ENCODE peak calls at places on chromosomes 1 and 21, in ten cellular contexts. One of them, this sample, is unnamed.
A peak's percentile ranks its signal among the peaks of the same experiment; 100 is the strongest.

GRCh38 chr1:6267686-6268281 is 6.9 kb upstream of the GPR153 start:
- DNase-seq in breast epithelium: no peak
- DNase-seq in cardiac muscle cell: no peak
- DNase-seq in osteoblast: no peak
- DNase-seq in dorsolateral prefrontal cortex: no peak
- DNase-seq in AG04450: no peak
- DNase-seq in naive thymus-derived CD4-positive, alpha-beta T cell: no peak
- DNase-seq in fibroblast of lung: peak; percentile 61
- DNase-seq in neuronal stem cell: no peak
- DNase-seq in heart left ventricle: no peak
- DNase-seq in this sample: no peak

GRCh38 chr1:45913925-45914501 is 110.6 kb downstream of the MAST2 start:
- DNase-seq in breast epithelium: no peak
- DNase-seq in cardiac muscle cell: peak; percentile 16
- DNase-seq in osteoblast: no peak
- DNase-seq in dorsolateral prefrontal cortex: no peak
- DNase-seq in AG04450: no peak
- DNase-seq in naive thymus-derived CD4-positive, alpha-beta T cell: no peak
- DNase-seq in fibroblast of lung: peak; percentile 20
- DNase-seq in neuronal stem cell: no peak
- DNase-seq in heart left ventricle: no peak
- DNase-seq in this sample: no peak

GRCh38 chr1:33228935-33229487 is 27.3 kb upstream of the ZNF362 start:
- DNase-seq in breast epithelium: no peak
- DNase-seq in cardiac muscle cell: no peak
- DNase-seq in osteoblast: peak; percentile 89
- DNase-seq in dorsolateral prefrontal cortex: no peak
- DNase-seq in AG04450: peak; percentile 83
- DNase-seq in naive thymus-derived CD4-positive, alpha-beta T cell: no peak
- DNase-seq in fibroblast of lung: peak; percentile 86
- DNase-seq in neuronal stem cell: no peak
- DNase-seq in heart left ventricle: no peak
- DNase-seq in this sample: no peak

GRCh38 chr1:12387641-12388040 is 157.8 kb downstream of the VPS13D start:
- DNase-seq in breast epithelium: no peak
- DNase-seq in cardiac muscle cell: no peak
- DNase-seq in osteoblast: no peak
- DNase-seq in dorsolateral prefrontal cortex: no peak
- DNase-seq in AG04450: no peak
- DNase-seq in naive thymus-derived CD4-positive, alpha-beta T cell: no peak
- DNase-seq in fibroblast of lung: peak; percentile 18
- DNase-seq in neuronal stem cell: no peak
- DNase-seq in heart left ventricle: no peak
- DNase-seq in this sample: no peak

GRCh38 chr1:23354260-23354659 is 10.2 kb upstream of the HNRNPR start:
- DNase-seq in breast epithelium: no peak
- DNase-seq in cardiac muscle cell: no peak
- DNase-seq in osteoblast: no peak
- DNase-seq in dorsolateral prefrontal cortex: no peak
- DNase-seq in AG04450: no peak
- DNase-seq in naive thymus-derived CD4-positive, alpha-beta T cell: no peak
- DNase-seq in fibroblast of lung: no peak
- DNase-seq in neuronal stem cell: no peak
- DNase-seq in heart left ventricle: no peak
- DNase-seq in this sample: no peak

GRCh38 chr1:9128161-9128519 is 762 bp downstream of the GPR157 start:
- DNase-seq in breast epithelium: peak; percentile 62
- DNase-seq in cardiac muscle cell: peak; percentile 50
- DNase-seq in osteoblast: peak; percentile 89
- DNase-seq in dorsolateral prefrontal cortex: no peak
- DNase-seq in AG04450: no peak
- DNase-seq in naive thymus-derived CD4-positive, alpha-beta T cell: no peak
- DNase-seq in fibroblast of lung: no peak
- DNase-seq in neuronal stem cell: no peak
- DNase-seq in heart left ventricle: no peak
- DNase-seq in this sample: peak; percentile 77

GRCh38 chr1:41943717-41944116 is 25.0 kb upstream of the HIVEP3 start:
- DNase-seq in breast epithelium: no peak
- DNase-seq in cardiac muscle cell: no peak
- DNase-seq in osteoblast: no peak
- DNase-seq in dorsolateral prefrontal cortex: no peak
- DNase-seq in AG04450: no peak
- DNase-seq in naive thymus-derived CD4-positive, alpha-beta T cell: no peak
- DNase-seq in fibroblast of lung: no peak
- DNase-seq in neuronal stem cell: no peak
- DNase-seq in heart left ventricle: no peak
- DNase-seq in this sample: no peak

GRCh38 chr1:44305962-44306422 is 49.1 kb downstream of the ERI3 start:
- DNase-seq in breast epithelium: no peak
- DNase-seq in cardiac muscle cell: no peak
- DNase-seq in osteoblast: no peak
- DNase-seq in dorsolateral prefrontal cortex: no peak
- DNase-seq in AG04450: no peak
- DNase-seq in naive thymus-derived CD4-positive, alpha-beta T cell: peak; percentile 66
- DNase-seq in fibroblast of lung: no peak
- DNase-seq in neuronal stem cell: no peak
- DNase-seq in heart left ventricle: no peak
- DNase-seq in this sample: no peak

GRCh38 chr21:38989745-38990423 is 184.2 kb downstream of the ETS2 start:
- DNase-seq in breast epithelium: no peak
- DNase-seq in cardiac muscle cell: peak; percentile 80
- DNase-seq in osteoblast: peak; percentile 92
- DNase-seq in dorsolateral prefrontal cortex: no peak
- DNase-seq in AG04450: peak; percentile 87
- DNase-seq in naive thymus-derived CD4-positive, alpha-beta T cell: no peak
- DNase-seq in fibroblast of lung: peak; percentile 94
- DNase-seq in neuronal stem cell: peak; percentile 18
- DNase-seq in heart left ventricle: no peak
- DNase-seq in this sample: no peak

GRCh38 chr21:38988211-38989096 is 182.7 kb downstream of the ETS2 start:
- DNase-seq in breast epithelium: no peak
- DNase-seq in cardiac muscle cell: no peak
- DNase-seq in osteoblast: no peak
- DNase-seq in dorsolateral prefrontal cortex: no peak
- DNase-seq in AG04450: no peak
- DNase-seq in naive thymus-derived CD4-positive, alpha-beta T cell: no peak
- DNase-seq in fibroblast of lung: no peak
- DNase-seq in neuronal stem cell: no peak
- DNase-seq in heart left ventricle: no peak
- DNase-seq in this sample: no peak

GRCh38 chr21:38989097-38989744 is 183.5 kb downstream of the ETS2 start:
- DNase-seq in breast epithelium: no peak
- DNase-seq in cardiac muscle cell: no peak
- DNase-seq in osteoblast: no peak
- DNase-seq in dorsolateral prefrontal cortex: no peak
- DNase-seq in AG04450: no peak
- DNase-seq in naive thymus-derived CD4-positive, alpha-beta T cell: no peak
- DNase-seq in fibroblast of lung: no peak
- DNase-seq in neuronal stem cell: no peak
- DNase-seq in heart left ventricle: no peak
- DNase-seq in this sample: no peak

GRCh38 chr21:38992737-38993136 is 187.0 kb downstream of the ETS2 start:
- DNase-seq in breast epithelium: no peak
- DNase-seq in cardiac muscle cell: no peak
- DNase-seq in osteoblast: no peak
- DNase-seq in dorsolateral prefrontal cortex: no peak
- DNase-seq in AG04450: no peak
- DNase-seq in naive thymus-derived CD4-positive, alpha-beta T cell: no peak
- DNase-seq in fibroblast of lung: no peak
- DNase-seq in neuronal stem cell: no peak
- DNase-seq in heart left ventricle: no peak
- DNase-seq in this sample: no peak

DNA sequence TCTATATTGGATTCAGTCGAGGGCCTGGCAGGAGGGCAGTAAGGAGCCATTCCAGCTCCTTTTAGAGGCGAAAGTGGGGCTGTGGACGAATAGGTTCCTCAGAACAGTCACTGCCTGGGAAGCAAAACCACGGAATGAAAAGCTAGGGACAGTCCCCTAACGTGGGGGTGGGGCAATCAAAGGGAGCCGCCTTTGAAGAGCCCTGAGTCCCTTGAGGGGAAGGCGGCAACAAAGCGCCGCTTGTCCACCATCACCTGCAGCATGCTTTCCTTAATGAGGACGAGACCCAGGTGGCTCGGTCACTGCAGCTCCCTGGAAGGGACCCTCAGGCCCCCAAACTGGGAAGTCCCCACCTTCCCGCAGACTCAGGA is 184.7 kb downstream of the ETS2 start:
- DNase-seq in breast epithelium: no peak
- DNase-seq in cardiac muscle cell: no peak
- DNase-seq in osteoblast: no peak
- DNase-seq in dorsolateral prefrontal cortex: no peak
- DNase-seq in AG04450: no peak
- DNase-seq in naive thymus-derived CD4-positive, alpha-beta T cell: no peak
- DNase-seq in fibroblast of lung: no peak
- DNase-seq in neuronal stem cell: no peak
- DNase-seq in heart left ventricle: no peak
- DNase-seq in this sample: no peak
- H3K27ac ChIP-seq in breast epithelium: no peak overlapping the region
- H3K27ac ChIP-seq in cardiac muscle cell: peak overlapping the region; percentile 71
- H3K27ac ChIP-seq in osteoblast: peak overlapping the region; percentile 27
- H3K27ac ChIP-seq in dorsolateral prefrontal cortex: no peak overlapping the region
- H3K27ac ChIP-seq in AG04450: peak overlapping the region; percentile 75
- H3K27ac ChIP-seq in naive thymus-derived CD4-positive, alpha-beta T cell: no peak overlapping the region
- H3K27ac ChIP-seq in fibroblast of lung: peak overlapping the region; percentile 38
- H3K27ac ChIP-seq in neuronal stem cell: no peak overlapping the region
- H3K27ac ChIP-seq in heart left ventricle: peak overlapping the region; percentile 75
- H3K27ac ChIP-seq in this sample: no peak overlapping the region

GRCh38 chr1:110551278-110551809 is 32.4 kb upstream of the KCNA10 start:
- DNase-seq in breast epithelium: no peak
- DNase-seq in cardiac muscle cell: no peak
- DNase-seq in osteoblast: no peak
- DNase-seq in dorsolateral prefrontal cortex: no peak
- DNase-seq in AG04450: no peak
- DNase-seq in naive thymus-derived CD4-positive, alpha-beta T cell: no peak
- DNase-seq in fibroblast of lung: no peak
- DNase-seq in neuronal stem cell: no peak
- DNase-seq in heart left ventricle: no peak
- DNase-seq in this sample: no peak

GRCh38 chr1:110557481-110557880 is 38.5 kb upstream of the KCNA10 start:
- DNase-seq in breast epithelium: no peak
- DNase-seq in cardiac muscle cell: no peak
- DNase-seq in osteoblast: no peak
- DNase-seq in dorsolateral prefrontal cortex: no peak
- DNase-seq in AG04450: no peak
- DNase-seq in naive thymus-derived CD4-positive, alpha-beta T cell: no peak
- DNase-seq in fibroblast of lung: no peak
- DNase-seq in neuronal stem cell: no peak
- DNase-seq in heart left ventricle: no peak
- DNase-seq in this sample: no peak

GRCh38 chr1:110556471-110556807 is 37.5 kb upstream of the KCNA10 start:
- DNase-seq in breast epithelium: no peak
- DNase-seq in cardiac muscle cell: no peak
- DNase-seq in osteoblast: no peak
- DNase-seq in dorsolateral prefrontal cortex: peak; percentile 83
- DNase-seq in AG04450: no peak
- DNase-seq in naive thymus-derived CD4-positive, alpha-beta T cell: no peak
- DNase-seq in fibroblast of lung: no peak
- DNase-seq in neuronal stem cell: no peak
- DNase-seq in heart left ventricle: no peak
- DNase-seq in this sample: no peak

GRCh38 chr1:110555807-110556470 is 37.0 kb upstream of the KCNA10 start:
- DNase-seq in breast epithelium: no peak
- DNase-seq in cardiac muscle cell: no peak
- DNase-seq in osteoblast: no peak
- DNase-seq in dorsolateral prefrontal cortex: peak; percentile 83
- DNase-seq in AG04450: no peak
- DNase-seq in naive thymus-derived CD4-positive, alpha-beta T cell: no peak
- DNase-seq in fibroblast of lung: no peak
- DNase-seq in neuronal stem cell: no peak
- DNase-seq in heart left ventricle: peak; percentile 82
- DNase-seq in this sample: peak; percentile 92

GRCh38 chr1:110554871-110555801 is 36.2 kb upstream of the KCNA10 start:
- DNase-seq in breast epithelium: no peak
- DNase-seq in cardiac muscle cell: peak; percentile 68
- DNase-seq in osteoblast: no peak
- DNase-seq in dorsolateral prefrontal cortex: peak; percentile 79
- DNase-seq in AG04450: no peak
- DNase-seq in naive thymus-derived CD4-positive, alpha-beta T cell: peak; percentile 56
- DNase-seq in fibroblast of lung: peak; percentile 13
- DNase-seq in neuronal stem cell: peak; percentile 56
- DNase-seq in heart left ventricle: peak; percentile 77
- DNase-seq in this sample: peak; percentile 68
- H3K4me3 ChIP-seq in breast epithelium: peak overlapping the region; percentile 20
- H3K4me3 ChIP-seq in cardiac muscle cell: peak overlapping the region; percentile 14
- H3K4me3 ChIP-seq in osteoblast: peak overlapping the region; percentile 45
- H3K4me3 ChIP-seq in dorsolateral prefrontal cortex: peak overlapping the region; percentile 59
- H3K4me3 ChIP-seq in AG04450: no peak overlapping the region
- H3K4me3 ChIP-seq in naive thymus-derived CD4-positive, alpha-beta T cell: peak overlapping the region; percentile 25
- H3K4me3 ChIP-seq in fibroblast of lung: no peak overlapping the region
- H3K4me3 ChIP-seq in neuronal stem cell: peak overlapping the region; percentile 77
- H3K4me3 ChIP-seq in heart left ventricle: no peak overlapping the region
- H3K4me3 ChIP-seq in this sample: no peak overlapping the region

DNA sequence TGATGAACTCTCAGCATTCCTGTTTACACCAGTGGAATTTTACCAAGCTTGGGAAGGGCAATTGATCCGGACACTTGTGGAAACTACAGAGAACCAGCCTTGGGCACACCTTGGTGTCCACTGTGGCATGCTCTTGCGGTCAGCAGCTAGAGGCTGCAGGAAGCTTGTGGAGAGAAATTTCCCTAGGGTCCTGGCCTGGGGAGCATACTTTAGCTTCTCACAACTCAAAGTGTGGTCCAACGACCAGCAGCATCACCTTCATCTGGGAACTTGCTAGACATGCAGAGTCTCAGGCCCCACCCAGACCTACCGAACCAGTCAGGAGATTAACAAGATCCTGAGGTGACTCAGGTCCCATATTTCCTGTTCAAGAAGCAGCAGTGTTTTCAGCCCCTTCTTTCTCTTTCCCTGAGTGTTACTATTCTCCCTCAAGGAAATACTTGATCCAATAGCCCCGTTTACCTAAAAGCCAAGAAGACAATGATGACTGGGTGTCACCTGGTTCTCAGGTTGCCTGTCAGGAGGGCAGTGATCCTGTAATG is 55.7 kb upstream of the KCNE2 start:
- DNase-seq in breast epithelium: no peak
- DNase-seq in cardiac muscle cell: no peak
- DNase-seq in osteoblast: no peak
- DNase-seq in dorsolateral prefrontal cortex: no peak
- DNase-seq in AG04450: no peak
- DNase-seq in naive thymus-derived CD4-positive, alpha-beta T cell: no peak
- DNase-seq in fibroblast of lung: no peak
- DNase-seq in neuronal stem cell: no peak
- DNase-seq in heart left ventricle: no peak
- DNase-seq in this sample: no peak
- H3K27ac ChIP-seq in breast epithelium: no peak overlapping the region
- H3K27ac ChIP-seq in cardiac muscle cell: no peak overlapping the region
- H3K27ac ChIP-seq in osteoblast: no peak overlapping the region
- H3K27ac ChIP-seq in dorsolateral prefrontal cortex: no peak overlapping the region
- H3K27ac ChIP-seq in AG04450: no peak overlapping the region
- H3K27ac ChIP-seq in naive thymus-derived CD4-positive, alpha-beta T cell: no peak overlapping the region
- H3K27ac ChIP-seq in fibroblast of lung: no peak overlapping the region
- H3K27ac ChIP-seq in neuronal stem cell: no peak overlapping the region
- H3K27ac ChIP-seq in heart left ventricle: no peak overlapping the region
- H3K27ac ChIP-seq in this sample: no peak overlapping the region

GRCh38 chr1:53735681-53736080 is 3.3 kb downstream of the GLIS1 start:
- DNase-seq in breast epithelium: no peak
- DNase-seq in cardiac muscle cell: peak; percentile 12
- DNase-seq in osteoblast: peak; percentile 18
- DNase-seq in dorsolateral prefrontal cortex: no peak
- DNase-seq in AG04450: no peak
- DNase-seq in naive thymus-derived CD4-positive, alpha-beta T cell: no peak
- DNase-seq in fibroblast of lung: no peak
- DNase-seq in neuronal stem cell: no peak
- DNase-seq in heart left ventricle: no peak
- DNase-seq in this sample: no peak

GRCh38 chr1:53735261-53735660 is 3.7 kb downstream of the GLIS1 start:
- DNase-seq in breast epithelium: no peak
- DNase-seq in cardiac muscle cell: no peak
- DNase-seq in osteoblast: peak; percentile 37
- DNase-seq in dorsolateral prefrontal cortex: no peak
- DNase-seq in AG04450: no peak
- DNase-seq in naive thymus-derived CD4-positive, alpha-beta T cell: no peak
- DNase-seq in fibroblast of lung: peak; percentile 63
- DNase-seq in neuronal stem cell: no peak
- DNase-seq in heart left ventricle: no peak
- DNase-seq in this sample: no peak

GRCh38 chr1:53737648-53738204 is 1.2 kb downstream of the GLIS1 start:
- DNase-seq in breast epithelium: no peak
- DNase-seq in cardiac muscle cell: peak; percentile 43
- DNase-seq in osteoblast: peak; percentile 23
- DNase-seq in dorsolateral prefrontal cortex: peak; percentile 12
- DNase-seq in AG04450: no peak
- DNase-seq in naive thymus-derived CD4-positive, alpha-beta T cell: no peak
- DNase-seq in fibroblast of lung: no peak
- DNase-seq in neuronal stem cell: no peak
- DNase-seq in heart left ventricle: peak; percentile 67
- DNase-seq in this sample: no peak

GRCh38 chr1:53734650-53735211 is 4.2 kb downstream of the GLIS1 start:
- DNase-seq in breast epithelium: no peak
- DNase-seq in cardiac muscle cell: peak; percentile 46
- DNase-seq in osteoblast: peak; percentile 85
- DNase-seq in dorsolateral prefrontal cortex: no peak
- DNase-seq in AG04450: peak; percentile 86
- DNase-seq in naive thymus-derived CD4-positive, alpha-beta T cell: no peak
- DNase-seq in fibroblast of lung: peak; percentile 85
- DNase-seq in neuronal stem cell: no peak
- DNase-seq in heart left ventricle: no peak
- DNase-seq in this sample: no peak

DNA sequence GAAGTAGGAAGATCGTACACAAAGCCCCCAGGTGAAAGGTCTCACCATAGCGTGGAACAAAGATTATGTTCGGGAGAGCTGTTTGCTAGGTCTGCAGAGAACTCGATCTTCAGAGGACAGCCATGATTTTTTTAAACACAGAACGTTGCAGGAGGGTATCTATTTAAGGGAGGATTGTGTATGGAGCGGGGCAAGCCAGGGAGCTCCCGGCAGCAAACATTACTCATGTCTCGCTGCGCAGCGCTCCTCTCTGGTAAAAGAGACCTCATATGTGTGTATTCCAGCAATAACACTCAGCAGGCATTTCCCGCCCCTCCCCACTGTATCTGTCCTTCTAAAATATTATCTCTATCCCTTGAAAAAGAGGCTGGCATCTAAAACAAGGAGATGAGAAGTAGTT is 2.7 kb downstream of the GLIS1 start:
- DNase-seq in breast epithelium: no peak
- DNase-seq in cardiac muscle cell: no peak
- DNase-seq in osteoblast: peak; percentile 90
- DNase-seq in dorsolateral prefrontal cortex: no peak
- DNase-seq in AG04450: no peak
- DNase-seq in naive thymus-derived CD4-positive, alpha-beta T cell: no peak
- DNase-seq in fibroblast of lung: peak; percentile 87
- DNase-seq in neuronal stem cell: no peak
- DNase-seq in heart left ventricle: no peak
- DNase-seq in this sample: no peak
- H3K4me3 ChIP-seq in breast epithelium: no peak overlapping the region
- H3K4me3 ChIP-seq in cardiac muscle cell: no peak overlapping the region
- H3K4me3 ChIP-seq in osteoblast: no peak overlapping the region
- H3K4me3 ChIP-seq in dorsolateral prefrontal cortex: no peak overlapping the region
- H3K4me3 ChIP-seq in AG04450: peak overlapping the region; percentile 29
- H3K4me3 ChIP-seq in naive thymus-derived CD4-positive, alpha-beta T cell: no peak overlapping the region
- H3K4me3 ChIP-seq in fibroblast of lung: peak overlapping the region; percentile 54
- H3K4me3 ChIP-seq in neuronal stem cell: no peak overlapping the region
- H3K4me3 ChIP-seq in heart left ventricle: no peak overlapping the region
- H3K4me3 ChIP-seq in this sample: no peak overlapping the region